ENCODE peak calls at places on chromosome 9, in eight cellular contexts. M is fibroblast of lung, B is astrocyte, Z is lower lobe of right lung, T is Calu3, Q is WERI-Rb-1, K is neural crest cell, R is astrocyte of the cerebellum. S is an unnamed sample.

GRCh38 chr9:63817622-63818518 is 1467.1 kb downstream of the FOXD4L5 start:
- DNase-seq in T (peak; percentile 62), Z (peak; percentile 82), K (peak; percentile 35), R (no peak), B (peak; percentile 9), Q (peak; percentile 33), M (peak; percentile 13), S (peak; percentile 68)

GRCh38 chr9:127589955-127590370 is 22.1 kb upstream of the STXBP1 start:
- DNase-seq in M (peak; percentile 82), K (peak; percentile 67), B (peak; percentile 47), T (peak; percentile 54), Z (no peak), Q (peak; percentile 80), R (peak; percentile 66), S (no peak)

GRCh38 chr9:136375096-136375495 is 1.6 kb upstream of the CARD9 start:
- DNase-seq in Q (no peak), T (no peak), B (no peak), K (no peak), R (no peak), Z (no peak), M (no peak), S (no peak)

GRCh38 chr9:129586241-129586640 is 34.7 kb downstream of the C9orf50 start:
- DNase-seq in B (no peak), R (no peak), M (no peak), T (no peak), Z (no peak), Q (no peak), K (no peak), S (no peak)

GRCh38 chr9:136225366-136225747 is 20.3 kb downstream of the QSOX2 start:
- DNase-seq in M (no peak), R (no peak), K (no peak), T (no peak), Z (no peak), B (no peak), Q (no peak), S (no peak)

GRCh38 chr9:81620009-81620405 is 69.3 kb downstream of the TLE1 start:
- DNase-seq in K (no peak), Q (no peak), Z (no peak), T (no peak), M (no peak), R (no peak), B (no peak), S (no peak)

GRCh38 chr9:136107155-136107952 is 11.3 kb downstream of the TMEM250 start:
- DNase-seq in Z (peak; percentile 72), T (no peak), B (no peak), K (no peak), Q (peak; percentile 90), R (no peak), M (no peak), S (no peak)

GRCh38 chr9:92480332-92480771 is 2.0 kb downstream of the ASPN start:
- DNase-seq in K (no peak), M (peak; percentile 28), Q (no peak), Z (no peak), B (peak; percentile 57), R (no peak), T (no peak), S (no peak)

GRCh38 chr9:2288309-2288708 is 273.2 kb downstream of the SMARCA2 start:
- DNase-seq in Z (no peak), B (no peak), K (no peak), M (no peak), R (no peak), T (no peak), Q (no peak), S (no peak)

GRCh38 chr9:2291980-2292704 is 277.0 kb downstream of the SMARCA2 start:
- DNase-seq in R (no peak), B (peak; percentile 11), M (peak; percentile 13), K (no peak), Z (no peak), T (peak; percentile 12), Q (no peak), S (no peak)

GRCh38 chr9:137348781-137349470 is 46.9 kb upstream of the NRARP start:
- DNase-seq in T (no peak), K (no peak), B (no peak), M (no peak), R (no peak), Q (no peak), Z (no peak), S (no peak)

GRCh38 chr9:39588056-39588814 is 232.8 kb downstream of the SPATA31A1 start:
- DNase-seq in Q (no peak), R (no peak), K (no peak), T (no peak), M (no peak), Z (no peak), B (no peak), S (no peak)

GRCh38 chr9:137804908-137805356 is 72.7 kb upstream of the CACNA1B start:
- DNase-seq in M (peak; percentile 6), Z (no peak), R (no peak), T (no peak), B (peak; percentile 25), K (no peak), Q (no peak), S (no peak)

GRCh38 chr9:122364783-122365150 is 6.1 kb upstream of the PTGS1 start:
- DNase-seq in T (no peak), M (peak; percentile 48), K (no peak), B (no peak), Q (no peak), R (no peak), Z (no peak), S (no peak)

GRCh38 chr9:22112870-22113846 is 104.1 kb upstream of the CDKN2B start:
- DNase-seq in M (no peak), Z (no peak), B (no peak), K (no peak), T (no peak), R (no peak), Q (peak; percentile 10), S (no peak)

GRCh38 chr9:115494958-115495690 is 377.2 kb upstream of the TNC start:
- DNase-seq in Q (no peak), T (no peak), M (peak; percentile 18), K (no peak), B (no peak), Z (no peak), R (no peak), S (no peak)

DNA sequence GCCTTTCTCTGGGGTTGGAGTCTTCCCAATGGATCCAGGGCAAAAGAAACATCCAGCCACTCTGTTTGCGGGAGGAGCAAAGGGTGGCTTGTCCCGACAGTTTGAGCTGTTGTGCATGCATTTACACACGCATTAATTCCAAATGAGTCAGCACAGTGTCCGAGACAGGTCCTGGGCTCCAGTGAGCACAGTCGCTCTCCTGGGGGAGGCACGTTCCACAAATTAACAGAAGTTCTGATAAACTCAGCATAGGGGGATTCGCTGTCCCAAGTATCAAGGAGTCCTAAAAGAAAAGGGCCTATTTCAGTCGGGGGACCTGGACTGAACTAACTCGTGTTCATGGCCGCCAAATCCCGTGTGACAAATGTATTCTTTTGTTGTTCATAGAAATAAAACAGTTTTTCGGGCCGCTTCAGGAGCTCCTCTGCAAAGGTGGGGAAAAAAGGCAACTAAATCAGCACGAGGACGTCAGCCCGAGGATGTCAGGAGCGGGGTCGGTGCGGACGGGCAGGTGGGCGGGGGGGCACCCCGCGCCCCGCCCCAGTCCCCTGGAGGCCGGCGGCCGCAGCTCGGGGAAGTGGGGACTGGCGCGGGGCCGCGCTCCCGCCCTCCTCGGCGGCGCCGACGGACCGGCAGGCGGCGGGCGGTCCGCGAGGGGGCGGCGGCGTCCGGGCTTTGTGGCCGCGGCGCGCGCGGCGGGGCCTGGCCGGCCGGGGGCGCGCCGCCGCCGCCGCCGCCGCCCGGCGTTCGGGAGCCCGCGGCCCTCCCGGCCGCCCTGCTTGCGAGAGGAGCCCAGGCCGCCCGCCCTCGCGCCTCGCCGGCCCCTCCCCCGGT is at the start of gene MSANTD3:
- DNase-seq in Z (peak; percentile 76), M (peak; percentile 61), K (peak; percentile 48), Q (peak; percentile 70), B (peak; percentile 71), R (no peak), T (peak; percentile 58), S (peak; percentile 47)
- TF ChIP-seq CTCF in Z (no peak), M (no peak), K (peak; percentile 16), Q (no peak), B (no peak), R (no peak), T (no peak), S (no peak)

DNA sequence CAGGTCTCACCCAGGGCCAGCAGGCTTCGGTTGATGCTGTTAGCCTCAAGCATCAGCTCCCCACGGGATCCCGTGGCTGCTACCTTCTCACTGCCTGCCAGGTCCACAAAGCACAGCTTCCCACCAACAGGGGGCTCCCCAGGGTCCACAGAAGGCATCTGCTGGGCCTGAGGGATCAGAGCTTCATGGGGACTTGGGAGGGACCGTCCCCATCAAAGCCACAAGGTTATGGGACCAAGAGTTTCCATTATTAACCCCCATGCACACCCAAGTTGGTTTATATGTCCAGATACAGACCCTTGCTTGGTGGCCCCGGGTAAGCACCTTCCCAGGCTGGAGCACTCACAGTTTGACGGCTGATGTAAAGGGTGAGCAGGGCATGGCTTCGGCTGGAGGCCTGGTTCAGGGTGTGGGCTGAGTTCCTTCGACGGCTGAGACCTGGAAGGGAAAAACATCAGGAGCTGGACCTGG is 3.0 kb downstream of the KIF12 start:
- DNase-seq in Q (peak; percentile 68), K (no peak), M (no peak), R (no peak), B (no peak), T (peak; percentile 22), Z (no peak), S (no peak)
- TF ChIP-seq CTCF in Q (peak; percentile 79), K (peak; percentile 28), M (no peak), R (no peak), B (no peak), T (no peak), Z (no peak), S (no peak)

DNA sequence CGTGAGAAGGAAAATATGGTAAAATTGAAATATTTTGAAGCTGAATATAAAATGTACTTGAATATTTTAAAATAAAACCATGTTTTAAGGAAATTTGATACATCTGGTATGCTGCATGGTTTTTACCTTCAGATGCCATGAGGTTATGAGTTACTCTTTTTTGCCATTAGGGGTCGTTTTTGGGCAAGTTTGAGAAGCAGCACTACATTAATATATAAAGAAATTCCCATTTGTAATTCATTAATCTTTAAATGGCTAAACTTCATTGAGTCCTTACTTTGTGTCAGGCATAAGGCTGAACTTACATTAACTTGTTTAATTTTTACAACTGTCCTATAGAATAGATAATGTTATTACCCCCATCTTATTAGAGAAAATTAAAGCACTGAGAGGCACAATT is 152.3 kb downstream of the KDM4C start:
- DNase-seq in R (no peak), K (no peak), M (peak; percentile 44), B (no peak), Z (no peak), T (no peak), Q (no peak), S (no peak)
- TF ChIP-seq CTCF in R (peak; percentile 61), K (peak; percentile 61), M (peak; percentile 60), B (peak; percentile 53), Z (peak; percentile 37), T (no peak), Q (no peak), S (no peak)

DNA sequence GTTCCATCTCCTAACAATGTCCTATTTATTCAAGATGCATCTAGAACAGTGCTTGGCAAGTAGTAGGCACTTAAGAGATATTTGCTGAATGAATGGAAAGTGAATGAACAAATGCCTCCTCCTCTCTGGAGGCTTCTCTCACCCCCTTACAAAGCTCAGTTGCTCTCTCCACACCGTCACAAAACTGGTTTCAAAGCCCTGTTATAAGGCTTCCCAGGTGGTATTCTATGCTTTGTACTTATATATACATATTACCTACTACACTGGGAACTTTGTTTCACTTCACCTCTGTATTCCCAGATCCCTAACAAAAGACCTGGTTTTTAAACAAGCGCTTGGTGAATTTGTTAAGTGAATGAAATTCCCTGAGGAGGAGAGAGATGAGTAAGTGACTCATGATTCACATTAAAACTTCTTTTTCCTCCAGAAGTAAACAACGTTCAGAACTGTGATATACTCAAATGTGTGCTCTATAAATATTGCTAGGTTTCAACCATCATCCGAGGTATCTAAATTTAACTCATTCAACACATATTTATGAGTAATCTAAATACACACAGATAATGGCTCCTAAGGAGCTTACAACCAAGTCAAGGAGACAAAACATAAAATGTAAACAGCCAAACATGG is 36.0 kb downstream of the DENND1A start:
- DNase-seq in Z (no peak), R (no peak), T (no peak), Q (no peak), M (peak; percentile 29), K (no peak), B (peak; percentile 19), S (no peak)
- TF ChIP-seq CTCF in Z (no peak), R (no peak), T (no peak), Q (no peak), M (no peak), K (no peak), B (no peak), S (no peak)